ENCODE peak calls at places on chromosomes 5 and 9, in ten cellular contexts. One of them, this sample, is unnamed.

GRCh38 chr9:110897899-110898298 is 140.4 kb downstream of the LPAR1 start:
- DNase-seq in posterior cingulate gyrus: no peak
- DNase-seq in activated CD8-positive, alpha-beta memory T cell treated with anti-CD3 and anti-CD28 coated beads for 24 hours: no peak
- DNase-seq in M059J: peak
- DNase-seq in HuH-7: no peak
- DNase-seq in cardiac muscle cell: no peak
- DNase-seq in dorsolateral prefrontal cortex: no peak
- DNase-seq in nephron progenitor cell: no peak
- DNase-seq in neuronal stem cell: no peak
- DNase-seq in Right ventricle myocardium superior: no peak
- DNase-seq in this sample: no peak

GRCh38 chr5:154164182-154164581 is 26.4 kb upstream of the GALNT10 start:
- DNase-seq in posterior cingulate gyrus: no peak
- DNase-seq in activated CD8-positive, alpha-beta memory T cell treated with anti-CD3 and anti-CD28 coated beads for 24 hours: no peak
- DNase-seq in M059J: no peak
- DNase-seq in HuH-7: no peak
- DNase-seq in cardiac muscle cell: no peak
- DNase-seq in dorsolateral prefrontal cortex: no peak
- DNase-seq in nephron progenitor cell: no peak
- DNase-seq in neuronal stem cell: no peak
- DNase-seq in Right ventricle myocardium superior: no peak
- DNase-seq in this sample: no peak

GRCh38 chr5:134526483-134527155 is 1.1 kb downstream of the JADE2 start:
- DNase-seq in posterior cingulate gyrus: peak
- DNase-seq in activated CD8-positive, alpha-beta memory T cell treated with anti-CD3 and anti-CD28 coated beads for 24 hours: no peak
- DNase-seq in M059J: peak
- DNase-seq in HuH-7: peak
- DNase-seq in cardiac muscle cell: peak
- DNase-seq in dorsolateral prefrontal cortex: peak
- DNase-seq in nephron progenitor cell: peak
- DNase-seq in neuronal stem cell: peak
- DNase-seq in Right ventricle myocardium superior: peak
- DNase-seq in this sample: peak

GRCh38 chr5:32869216-32869615 is 158.1 kb downstream of the NPR3 start:
- DNase-seq in posterior cingulate gyrus: no peak
- DNase-seq in activated CD8-positive, alpha-beta memory T cell treated with anti-CD3 and anti-CD28 coated beads for 24 hours: no peak
- DNase-seq in M059J: peak
- DNase-seq in HuH-7: no peak
- DNase-seq in cardiac muscle cell: no peak
- DNase-seq in dorsolateral prefrontal cortex: no peak
- DNase-seq in nephron progenitor cell: no peak
- DNase-seq in neuronal stem cell: no peak
- DNase-seq in Right ventricle myocardium superior: no peak
- DNase-seq in this sample: no peak

GRCh38 chr5:177494356-177495195 is 2.8 kb downstream of the PDLIM7 start:
- DNase-seq in posterior cingulate gyrus: no peak
- DNase-seq in activated CD8-positive, alpha-beta memory T cell treated with anti-CD3 and anti-CD28 coated beads for 24 hours: peak
- DNase-seq in M059J: peak
- DNase-seq in HuH-7: no peak
- DNase-seq in cardiac muscle cell: peak
- DNase-seq in dorsolateral prefrontal cortex: no peak
- DNase-seq in nephron progenitor cell: peak
- DNase-seq in neuronal stem cell: peak
- DNase-seq in Right ventricle myocardium superior: peak
- DNase-seq in this sample: peak

GRCh38 chr9:19271081-19271480 is 40.6 kb downstream of the DENND4C start:
- DNase-seq in posterior cingulate gyrus: no peak
- DNase-seq in activated CD8-positive, alpha-beta memory T cell treated with anti-CD3 and anti-CD28 coated beads for 24 hours: no peak
- DNase-seq in M059J: no peak
- DNase-seq in HuH-7: no peak
- DNase-seq in cardiac muscle cell: no peak
- DNase-seq in dorsolateral prefrontal cortex: no peak
- DNase-seq in nephron progenitor cell: no peak
- DNase-seq in neuronal stem cell: no peak
- DNase-seq in Right ventricle myocardium superior: no peak
- DNase-seq in this sample: no peak

GRCh38 chr5:76874088-76874581 is 24.3 kb downstream of the S100Z start:
- DNase-seq in posterior cingulate gyrus: no peak
- DNase-seq in activated CD8-positive, alpha-beta memory T cell treated with anti-CD3 and anti-CD28 coated beads for 24 hours: no peak
- DNase-seq in M059J: peak
- DNase-seq in HuH-7: no peak
- DNase-seq in cardiac muscle cell: peak
- DNase-seq in dorsolateral prefrontal cortex: no peak
- DNase-seq in nephron progenitor cell: no peak
- DNase-seq in neuronal stem cell: no peak
- DNase-seq in Right ventricle myocardium superior: no peak
- DNase-seq in this sample: no peak

GRCh38 chr5:131457193-131457592 is 177.8 kb downstream of the RAPGEF6 start:
- DNase-seq in posterior cingulate gyrus: no peak
- DNase-seq in activated CD8-positive, alpha-beta memory T cell treated with anti-CD3 and anti-CD28 coated beads for 24 hours: no peak
- DNase-seq in M059J: no peak
- DNase-seq in HuH-7: no peak
- DNase-seq in cardiac muscle cell: no peak
- DNase-seq in dorsolateral prefrontal cortex: no peak
- DNase-seq in nephron progenitor cell: no peak
- DNase-seq in neuronal stem cell: no peak
- DNase-seq in Right ventricle myocardium superior: no peak
- DNase-seq in this sample: no peak

GRCh38 chr5:167653645-167654106 is 637.8 kb upstream of the WWC1 start:
- DNase-seq in posterior cingulate gyrus: no peak
- DNase-seq in activated CD8-positive, alpha-beta memory T cell treated with anti-CD3 and anti-CD28 coated beads for 24 hours: no peak
- DNase-seq in M059J: peak
- DNase-seq in HuH-7: no peak
- DNase-seq in cardiac muscle cell: no peak
- DNase-seq in dorsolateral prefrontal cortex: no peak
- DNase-seq in nephron progenitor cell: no peak
- DNase-seq in neuronal stem cell: no peak
- DNase-seq in Right ventricle myocardium superior: no peak
- DNase-seq in this sample: no peak

GRCh38 chr5:116130976-116131375 is 46.2 kb downstream of the COMMD10 start:
- DNase-seq in posterior cingulate gyrus: no peak
- DNase-seq in activated CD8-positive, alpha-beta memory T cell treated with anti-CD3 and anti-CD28 coated beads for 24 hours: no peak
- DNase-seq in M059J: no peak
- DNase-seq in HuH-7: no peak
- DNase-seq in cardiac muscle cell: no peak
- DNase-seq in dorsolateral prefrontal cortex: no peak
- DNase-seq in nephron progenitor cell: no peak
- DNase-seq in neuronal stem cell: no peak
- DNase-seq in Right ventricle myocardium superior: no peak
- DNase-seq in this sample: no peak

GRCh38 chr5:100790170-100790665 is 112.9 kb downstream of the ST8SIA4 start:
- DNase-seq in posterior cingulate gyrus: no peak
- DNase-seq in activated CD8-positive, alpha-beta memory T cell treated with anti-CD3 and anti-CD28 coated beads for 24 hours: no peak
- DNase-seq in M059J: no peak
- DNase-seq in HuH-7: peak
- DNase-seq in cardiac muscle cell: peak
- DNase-seq in dorsolateral prefrontal cortex: no peak
- DNase-seq in nephron progenitor cell: no peak
- DNase-seq in neuronal stem cell: peak
- DNase-seq in Right ventricle myocardium superior: no peak
- DNase-seq in this sample: no peak

GRCh38 chr9:37903581-37903830 is 421 bp downstream of the SLC25A51 start:
- DNase-seq in posterior cingulate gyrus: no peak
- DNase-seq in activated CD8-positive, alpha-beta memory T cell treated with anti-CD3 and anti-CD28 coated beads for 24 hours: no peak
- DNase-seq in M059J: peak
- DNase-seq in HuH-7: no peak
- DNase-seq in cardiac muscle cell: peak
- DNase-seq in dorsolateral prefrontal cortex: no peak
- DNase-seq in nephron progenitor cell: no peak
- DNase-seq in neuronal stem cell: peak
- DNase-seq in Right ventricle myocardium superior: peak
- DNase-seq in this sample: no peak

This sample was measured in left cardiac atrium.